ENCODE peak calls at places on chromosome 17, in five cellular contexts. F, C, U, V and J are unnamed samples.

GRCh38 chr17:31877911-31878702 is 19.1 kb upstream of the COPRS start:
- DNase-seq in F (no peak), C (no peak), U (peak; percentile 21), V (no peak), J (no peak)

GRCh38 chr17:63478814-63479494 is 2.1 kb downstream of the ACE start:
- DNase-seq in F (peak; percentile 89), C (peak; percentile 88), U (peak; percentile 95), V (peak; percentile 95), J (peak; percentile 94)

GRCh38 chr17:59093702-59094231 is 12.9 kb downstream of the TRIM37 start:
- DNase-seq in F (peak; percentile 28), C (no peak), U (peak; percentile 98), V (peak; percentile 97), J (no peak)

GRCh38 chr17:18977021-18977420 is 25.1 kb downstream of the SLC5A10 start:
- DNase-seq in F (no peak), C (no peak), U (no peak), V (no peak), J (no peak)

GRCh38 chr17:45751466-45751865 is 32.7 kb upstream of the CRHR1 start:
- DNase-seq in F (no peak), C (no peak), U (no peak), V (no peak), J (no peak)

GRCh38 chr17:39677581-39678339 is 9.5 kb downstream of the PNMT start:
- DNase-seq in F (peak; percentile 93), C (no peak), U (peak; percentile 11), V (no peak), J (no peak)

GRCh38 chr17:81068411-81068810 is 33.5 kb downstream of the BAIAP2 start:
- DNase-seq in F (no peak), C (no peak), U (no peak), V (no peak), J (no peak)

GRCh38 chr17:75619506-75620431 is 13.5 kb upstream of the SMIM5 start:
- DNase-seq in F (peak; percentile 76), C (no peak), U (peak; percentile 16), V (peak; percentile 29), J (peak; percentile 64)

GRCh38 chr17:59643159-59643857 is 23.6 kb downstream of the CLTC start:
- DNase-seq in F (no peak), C (no peak), U (peak; percentile 60), V (peak; percentile 56), J (no peak)

GRCh38 chr17:11031787-11032186 is 193.9 kb upstream of the PIRT start:
- DNase-seq in F (no peak), C (no peak), U (no peak), V (no peak), J (no peak)
- TF ChIP-seq CTCF in F (no peak), C (no peak), U (no peak), V (no peak), J (no peak)

GRCh38 chr17:8417806-8418205 is 17.9 kb upstream of the NDEL1 start:
- DNase-seq in F (no peak), C (no peak), U (no peak), V (no peak), J (no peak)
- TF ChIP-seq CTCF in F (no peak), C (no peak), U (no peak), V (no peak), J (no peak)

GRCh38 chr17:73657473-73658116 is 13.3 kb upstream of the SDK2 start:
- DNase-seq in F (peak; percentile 73), C (peak; percentile 65), U (no peak), V (no peak), J (no peak)
- TF ChIP-seq CTCF in F (peak; percentile 34), C (peak; percentile 25), U (peak; percentile 26), V (peak; percentile 64), J (peak; percentile 16)

GRCh38 chr17:42744283-42744805 is 496 bp downstream of the EZH1 start:
- DNase-seq in F (peak; percentile 83), C (peak; percentile 76), U (peak; percentile 38), V (peak; percentile 56), J (peak; percentile 80)
- TF ChIP-seq CTCF in F (no peak), C (no peak), U (no peak), V (no peak), J (peak; percentile 10)

GRCh38 chr17:78806451-78806850 is 24.4 kb upstream of the CYTH1 start:
- DNase-seq in F (no peak), C (no peak), U (no peak), V (no peak), J (no peak)
- TF ChIP-seq CTCF in F (no peak), C (no peak), U (no peak), V (no peak), J (no peak)

DNA sequence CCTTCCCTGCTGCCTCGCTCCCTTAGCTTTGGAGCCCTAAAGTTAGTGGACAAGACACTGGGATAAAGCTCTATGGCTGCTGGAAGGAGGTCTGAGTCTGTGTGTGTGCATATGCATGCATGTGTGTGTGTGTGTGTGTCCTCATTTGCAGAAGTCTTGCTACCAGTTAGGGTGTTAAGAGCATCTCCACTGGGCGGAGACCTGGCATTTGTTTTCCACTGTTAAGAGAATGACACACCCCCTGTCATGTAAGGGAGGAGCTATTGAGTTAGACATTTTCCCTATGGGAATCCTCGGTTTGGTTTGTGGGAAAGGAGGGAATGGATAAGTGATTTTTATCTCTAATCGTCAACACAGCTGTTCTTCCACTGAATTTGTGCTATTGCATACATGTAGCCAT is 24.8 kb upstream of the ARHGAP23 start:
- DNase-seq in F (no peak), C (no peak), U (peak; percentile 58), V (peak; percentile 62), J (no peak)
- TF ChIP-seq CTCF in F (no peak), C (no peak), U (no peak), V (no peak), J (no peak)

GRCh38 chr17:44363613-44364159 is at the start of gene FAM171A2:
- DNase-seq in F (peak; percentile 87), C (peak; percentile 62), U (peak; percentile 43), V (peak; percentile 47), J (peak; percentile 92)
- TF ChIP-seq CTCF in F (peak; percentile 96), C (peak; percentile 79), U (peak; percentile 62), V (peak; percentile 38), J (peak; percentile 85)